ENCODE peak calls at places on chromosome 3, in four cellular contexts. K is NCI-H146, P is breast epithelium, S is glomerular endothelial cell. R is an unnamed sample.

GRCh38 chr3:73379465-73379864 is 245.3 kb downstream of the PDZRN3 start:
- DNase-seq in S (no peak), K (no peak), P (no peak), R (no peak)

GRCh38 chr3:168047190-168047795 is 48.4 kb downstream of the GOLIM4 start:
- DNase-seq in S (peak), K (peak), P (no peak), R (peak)

GRCh38 chr3:94066829-94067470 is 4.1 kb downstream of the NSUN3 start:
- DNase-seq in K (no peak), P (no peak), S (peak), R (no peak)

GRCh38 chr3:20561166-20561565 is 375.2 kb upstream of the SGO1 start:
- DNase-seq in K (no peak), S (no peak), P (no peak), R (no peak)

GRCh38 chr3:47323431-47324277 is 40.9 kb downstream of the KLHL18 start:
- DNase-seq in S (no peak), K (no peak), P (no peak), R (peak)

GRCh38 chr3:58052373-58053273 is 44.4 kb downstream of the FLNB start:
- DNase-seq in P (peak), S (peak), K (no peak), R (peak)

GRCh38 chr3:159987291-159987711 is 1.3 kb upstream of the IL12A start:
- DNase-seq in P (no peak), S (no peak), K (no peak), R (peak)

GRCh38 chr3:150146891-150147761 is 176.4 kb upstream of the PFN2 start:
- DNase-seq in S (no peak), K (no peak), P (no peak), R (peak)